ENCODE peak calls at places on chromosomes 6 and 20, in nine cellular contexts. Q is neural crest cell; P is AG09309; T is Calu3; Z is activated CD8-positive, alpha-beta T cell treated with anti-CD3 and anti-CD28 coated beads for 36 hours; L is pancreas; S is neural progenitor cell; Y is CD4-positive, alpha-beta T cell; V is tibial artery. H is an unnamed sample.

GRCh38 chr6:27814665-27815424 is 97.4 kb downstream of the OR2B2 start:
- DNase-seq in Q (peak), Y (peak), S (peak), P (peak), Z (peak), V (peak), T (peak), L (peak), H (peak)

GRCh38 chr6:113893866-113894265 is 36.7 kb downstream of the MARCKS start:
- DNase-seq in Y (no peak), Z (no peak), V (no peak), S (no peak), Q (no peak), L (no peak), P (peak), T (no peak), H (no peak)

GRCh38 chr6:157488635-157489226 is 107.7 kb downstream of the ZDHHC14 start:
- DNase-seq in V (no peak), T (no peak), Z (no peak), L (no peak), Q (no peak), S (peak), P (no peak), Y (no peak), H (peak)

GRCh38 chr6:105259912-105260889 is 80.4 kb upstream of the POPDC3 start:
- DNase-seq in Z (no peak), V (no peak), Q (no peak), T (no peak), Y (no peak), P (no peak), L (no peak), S (peak), H (no peak)

GRCh38 chr6:166237611-166238010 is 70.0 kb upstream of the TBXT start:
- DNase-seq in Y (no peak), Q (no peak), T (no peak), Z (no peak), L (no peak), V (no peak), S (no peak), P (peak), H (no peak)

GRCh38 chr6:79634491-79634890 is 3.4 kb downstream of the SH3BGRL2 start:
- DNase-seq in L (no peak), Z (no peak), Y (no peak), S (no peak), Q (no peak), P (no peak), V (no peak), T (no peak), H (no peak)

GRCh38 chr6:163383912-163384311 is 30.6 kb upstream of the QKI start:
- DNase-seq in Q (no peak), V (no peak), S (no peak), L (no peak), T (no peak), Y (no peak), P (no peak), Z (no peak), H (no peak)

GRCh38 chr6:138161434-138162103 is at the start of gene ARFGEF3:
- DNase-seq in V (no peak), Q (peak), P (no peak), Y (peak), T (peak), Z (peak), L (peak), S (peak), H (no peak)

GRCh38 chr6:166330612-166331011 is 11.7 kb downstream of the SFT2D1 start:
- DNase-seq in Y (no peak), V (no peak), P (no peak), S (peak), T (peak), Q (peak), L (no peak), Z (no peak), H (no peak)

GRCh38 chr20:46770330-46771194 is 61.1 kb downstream of the SLC2A10 start:
- DNase-seq in Z (no peak), P (no peak), L (no peak), V (no peak), T (no peak), Y (no peak), Q (no peak), S (no peak), H (no peak)

GRCh38 chr6:41439524-41440418 is 104.4 kb downstream of the NCR2 start:
- DNase-seq in L (no peak), Q (no peak), P (no peak), Y (no peak), Z (peak), S (no peak), T (no peak), V (no peak), H (no peak)

GRCh38 chr6:146545608-146546007 is 2.0 kb downstream of the RAB32 start:
- DNase-seq in Y (no peak), Z (no peak), S (no peak), T (no peak), P (peak), L (no peak), Q (no peak), V (no peak), H (no peak)

GRCh38 chr6:40299666-40300065 is 287.5 kb downstream of the LRFN2 start:
- DNase-seq in Q (no peak), L (no peak), V (no peak), T (no peak), S (peak), Y (no peak), P (no peak), Z (no peak), H (no peak)

GRCh38 chr6:160217073-160217472 is 41.5 kb downstream of the SLC22A2 start:
- DNase-seq in L (no peak), Q (no peak), S (no peak), T (no peak), V (no peak), P (no peak), Y (no peak), Z (no peak), H (no peak)

GRCh38 chr6:140586426-140587061 is 1212.1 kb upstream of the CITED2 start:
- DNase-seq in T (no peak), P (no peak), V (no peak), Z (peak), Q (no peak), S (no peak), L (no peak), Y (no peak), H (no peak)

GRCh38 chr6:90167514-90168379 is 128.9 kb downstream of the BACH2 start:
- DNase-seq in P (no peak), L (no peak), Z (no peak), V (no peak), T (no peak), Q (no peak), Y (no peak), S (no peak), H (peak)

GRCh38 chr6:146805546-146806325 is 207.0 kb downstream of the ADGB start:
- DNase-seq in P (no peak), Q (no peak), S (no peak), Y (no peak), L (no peak), T (no peak), Z (no peak), V (no peak), H (no peak)

GRCh38 chr6:45054610-45055009 is 273.5 kb upstream of the RUNX2 start:
- DNase-seq in L (no peak), V (no peak), P (no peak), T (no peak), Y (no peak), S (no peak), Z (peak), Q (no peak), H (no peak)

GRCh38 chr20:4156411-4156810 is 141.1 kb upstream of the RNF24 start:
- DNase-seq in Y (no peak), T (no peak), L (no peak), Q (no peak), S (no peak), Z (no peak), P (no peak), V (no peak), H (no peak)

DNA sequence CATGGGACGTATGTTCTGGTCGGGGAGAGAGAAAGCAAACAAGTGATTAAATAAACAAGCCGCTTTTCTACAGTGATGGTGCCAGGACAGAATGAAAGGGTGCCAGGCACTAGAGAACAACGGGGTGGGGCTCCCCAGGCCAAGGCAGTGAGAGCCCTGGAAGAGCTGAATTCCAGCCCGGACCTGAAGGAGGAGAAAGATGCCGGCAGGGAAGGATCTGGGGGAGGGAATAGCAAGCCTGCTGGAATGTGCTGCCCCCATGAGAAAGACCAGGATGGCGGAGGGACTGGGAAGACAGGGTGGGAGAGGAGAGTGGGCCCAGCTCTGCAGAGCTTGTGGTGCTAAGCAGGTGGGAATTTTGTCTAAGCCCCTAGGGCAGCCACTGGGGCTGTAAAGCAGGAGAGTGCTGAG is 7.5 kb downstream of the SNAI1 start:
- DNase-seq in Z (no peak), Q (no peak), P (no peak), V (no peak), Y (no peak), T (no peak), L (no peak), S (peak), H (no peak)
- TF ChIP-seq CTCF in Z (no peak), Q (no peak), P (no peak), V (no peak), Y (no peak), T (no peak), L (no peak), S (no peak), H (no peak)

GRCh38 chr6:149026530-149026942 is 279.7 kb downstream of the UST start:
- DNase-seq in P (peak), Y (no peak), S (peak), L (no peak), Z (peak), V (no peak), T (peak), Q (peak), H (peak)
- TF ChIP-seq CTCF in P (peak), Y (peak), S (peak), L (no peak), Z (peak), V (peak), T (no peak), Q (peak), H (peak)

DNA sequence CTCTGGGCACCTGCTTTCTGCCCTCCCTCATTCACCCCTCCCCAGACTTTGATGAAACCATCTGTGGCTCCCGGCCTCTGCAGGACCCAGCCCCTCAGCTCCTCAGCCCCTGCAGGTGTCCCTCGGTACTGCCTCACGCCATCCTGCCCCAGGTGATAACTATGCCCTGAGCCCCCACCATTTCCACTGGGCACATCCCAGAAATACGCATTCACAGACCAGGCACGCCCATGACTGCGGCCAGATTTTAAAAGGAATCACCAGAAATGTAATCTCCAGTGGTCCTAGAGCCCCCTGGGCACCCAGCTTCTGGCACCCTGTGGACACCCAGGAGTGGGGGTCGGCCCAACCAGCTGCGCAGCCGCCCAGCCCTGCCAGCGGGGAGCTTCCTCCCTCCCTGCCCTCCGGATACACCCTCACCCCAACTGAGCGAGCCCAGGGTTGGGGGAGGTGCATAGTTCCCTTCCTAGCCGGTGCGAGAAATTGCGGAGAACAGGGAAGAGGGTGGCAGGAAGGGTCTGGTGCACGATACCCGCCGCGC is 585 bp upstream of the NTSR1 start:
- DNase-seq in P (no peak), Y (no peak), T (peak), V (no peak), L (no peak), Q (no peak), S (peak), Z (peak), H (no peak)
- TF ChIP-seq CTCF in P (peak), Y (peak), T (peak), V (no peak), L (no peak), Q (peak), S (peak), Z (peak), H (no peak)

DNA sequence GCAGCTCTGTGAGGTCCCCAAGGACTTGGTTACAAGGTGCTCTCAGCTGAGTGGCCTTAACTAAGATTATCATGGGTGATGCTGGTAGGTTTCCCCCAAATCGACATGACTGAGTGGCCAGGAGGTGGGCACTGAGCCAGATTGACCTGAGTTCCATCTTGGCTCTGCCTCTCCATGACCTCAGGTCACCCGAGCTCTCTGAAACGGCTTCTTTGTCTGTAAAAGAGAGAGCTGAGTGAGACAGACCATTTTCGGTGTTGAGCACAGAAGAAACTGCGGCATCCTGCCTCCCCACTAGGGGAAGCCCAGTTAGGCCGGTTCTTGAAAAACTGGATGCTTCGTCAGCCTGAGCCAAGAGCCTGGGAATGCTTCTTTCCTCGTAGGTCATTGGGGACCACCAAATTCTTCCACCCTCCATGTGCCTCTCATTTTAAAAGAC is 14.1 kb upstream of the STX16 start:
- DNase-seq in Z (no peak), Y (no peak), S (peak), T (no peak), V (no peak), L (no peak), Q (no peak), P (no peak), H (no peak)
- TF ChIP-seq CTCF in Z (no peak), Y (no peak), S (peak), T (peak), V (no peak), L (no peak), Q (peak), P (peak), H (no peak)

GRCh38 chr20:10447028-10447427 is 11.9 kb downstream of the SLX4IP start:
- DNase-seq in Z (peak), Y (peak), V (no peak), Q (no peak), L (no peak), P (peak), T (peak), S (no peak), H (peak)
- TF ChIP-seq CTCF in Z (no peak), Y (no peak), V (no peak), Q (no peak), L (no peak), P (no peak), T (no peak), S (no peak), H (no peak)

DNA sequence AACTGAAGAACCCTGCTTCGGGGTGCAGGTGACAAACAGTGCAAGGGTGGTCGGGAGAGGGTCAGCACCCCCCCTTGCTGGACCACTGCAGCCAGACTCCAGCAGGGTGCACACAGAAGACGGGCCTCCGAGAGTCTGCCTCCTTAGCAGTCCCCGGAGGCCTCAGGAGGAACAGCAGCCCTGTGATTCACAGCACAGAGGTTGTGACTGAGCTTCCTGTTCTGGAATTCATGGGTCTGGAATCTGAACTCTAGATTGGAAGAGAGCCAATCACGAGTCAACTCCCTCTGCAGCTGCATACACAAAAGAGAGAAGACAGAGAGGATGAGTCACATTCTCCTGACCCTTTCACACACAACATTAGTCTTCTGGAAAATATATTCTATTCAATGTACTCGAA is 249.0 kb upstream of the OPRM1 start:
- DNase-seq in Z (no peak), Q (no peak), S (no peak), Y (no peak), T (peak), V (no peak), P (no peak), L (no peak), H (no peak)
- TF ChIP-seq CTCF in Z (no peak), Q (no peak), S (no peak), Y (no peak), T (no peak), V (no peak), P (no peak), L (no peak), H (no peak)

DNA sequence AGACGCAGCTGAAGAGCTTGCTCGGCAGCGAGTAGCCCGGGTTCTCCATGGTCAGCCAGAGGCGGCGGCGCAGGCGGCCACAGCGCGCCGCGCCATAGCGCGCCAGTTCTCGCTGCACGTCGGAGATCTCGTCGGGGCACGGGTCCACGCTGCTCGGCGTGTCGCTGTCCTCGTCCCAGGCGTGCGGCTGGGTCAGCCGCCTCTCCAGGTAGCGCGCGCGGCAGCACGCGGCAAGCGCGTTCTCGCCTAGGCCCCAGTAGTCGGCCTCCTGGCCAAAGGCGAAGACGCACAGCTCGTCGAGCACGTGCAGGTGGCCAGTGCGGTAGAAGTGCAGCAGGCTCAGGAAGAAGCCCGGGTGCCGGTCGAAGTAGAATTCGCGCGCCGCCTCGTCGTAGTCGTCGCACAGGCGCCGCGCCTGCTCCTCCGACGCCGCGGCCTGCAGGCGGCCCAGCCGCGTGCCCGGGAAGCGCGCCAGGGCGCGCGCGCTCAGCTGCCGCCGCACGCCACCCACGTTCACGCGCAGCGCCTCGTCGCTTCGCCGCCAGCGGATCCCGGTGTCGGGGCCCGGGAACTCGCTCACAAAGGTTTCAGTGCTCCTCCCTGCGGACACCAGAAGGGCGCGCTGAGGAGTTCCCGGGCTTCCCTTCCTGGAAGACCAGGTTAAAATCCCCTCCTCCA is 2.7 kb downstream of the KCNS1 start:
- DNase-seq in Q (peak), Y (no peak), T (no peak), P (no peak), L (peak), V (no peak), S (peak), Z (peak), H (no peak)
- TF ChIP-seq CTCF in Q (peak), Y (no peak), T (no peak), P (no peak), L (no peak), V (no peak), S (peak), Z (no peak), H (no peak)

DNA sequence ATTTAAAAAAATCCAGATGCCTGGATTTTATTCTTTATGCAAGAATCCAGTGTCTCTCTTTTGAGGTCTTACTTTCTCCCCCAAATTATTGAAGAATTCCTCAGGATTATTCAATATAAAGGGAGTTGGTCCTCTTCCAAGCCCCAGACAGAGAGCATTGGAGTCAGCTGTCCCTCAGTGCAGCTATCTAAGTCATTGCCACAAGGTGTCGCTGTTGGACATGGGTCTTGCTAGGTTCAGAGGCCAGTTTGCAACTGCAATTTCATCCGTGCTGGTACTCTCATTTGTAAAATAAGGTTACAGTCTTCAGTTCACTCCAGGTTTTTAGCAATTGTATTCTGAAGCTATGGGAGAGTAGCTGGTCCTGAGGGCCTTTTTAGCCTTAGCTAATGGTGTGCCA is 27.8 kb downstream of the CCN2 start:
- DNase-seq in Z (peak), Q (peak), P (no peak), V (no peak), T (peak), L (peak), Y (no peak), S (peak), H (peak)
- TF ChIP-seq CTCF in Z (peak), Q (peak), P (peak), V (peak), T (peak), L (peak), Y (no peak), S (peak), H (peak)

DNA sequence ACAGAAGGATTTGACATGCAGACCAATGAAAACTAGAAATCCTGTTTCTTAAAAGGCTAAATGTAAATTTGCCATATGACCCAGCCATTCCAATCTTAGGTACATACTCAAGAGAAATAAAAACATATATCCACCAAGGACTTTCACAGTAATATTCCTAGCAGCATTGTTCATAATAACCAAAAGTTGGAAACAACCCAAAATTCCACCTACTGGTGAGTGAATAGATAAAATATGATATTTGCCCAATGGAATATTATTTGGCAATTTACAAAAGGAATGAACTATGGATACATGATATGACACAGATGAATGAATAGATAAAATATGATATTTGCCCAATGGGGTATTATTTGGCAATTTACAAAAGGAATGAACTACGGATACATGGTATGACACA is 22.7 kb downstream of the MTCL3 start:
- DNase-seq in V (no peak), L (no peak), Z (no peak), S (no peak), P (no peak), Y (no peak), Q (no peak), T (no peak), H (no peak)
- TF ChIP-seq CTCF in V (no peak), L (no peak), Z (no peak), S (no peak), P (no peak), Y (no peak), Q (no peak), T (no peak), H (peak)

GRCh38 chr6:14499804-14500203 is 382.2 kb downstream of the CD83 start:
- DNase-seq in T (no peak), Y (no peak), S (peak), L (no peak), V (no peak), Q (no peak), P (peak), Z (no peak), H (no peak)
- TF ChIP-seq CTCF in T (no peak), Y (no peak), S (no peak), L (no peak), V (no peak), Q (no peak), P (peak), Z (no peak), H (no peak)